ENCODE peak calls at places on chromosomes 13 and 19, in seven cellular contexts. F is neural progenitor cell, N is tibial artery, S is fibroblast of lung, P is psoas muscle, J is fibroblast of pulmonary artery, R is lower leg skin. M is an unnamed sample.

GRCh38 chr19:18711893-18712292 is 28.4 kb downstream of the CRTC1 start:
- DNase-seq in R (no peak), P (no peak), N (no peak), S (no peak), F (no peak), J (no peak), M (no peak)

GRCh38 chr13:85879014-85879413 is 79.8 kb upstream of the SLITRK6 start:
- DNase-seq in J (no peak), F (no peak), R (no peak), P (no peak), N (no peak), S (no peak), M (no peak)

GRCh38 chr13:110236831-110237261 is 70.1 kb downstream of the COL4A1 start:
- DNase-seq in S (no peak), N (peak), R (no peak), P (peak), J (no peak), F (no peak), M (no peak)

GRCh38 chr13:110287031-110287828 is 19.7 kb downstream of the COL4A1 start:
- DNase-seq in S (peak), N (no peak), R (no peak), F (no peak), P (no peak), J (no peak), M (no peak)

GRCh38 chr13:29310806-29311205 is 284.7 kb downstream of the SLC7A1 start:
- DNase-seq in R (no peak), S (no peak), P (no peak), F (no peak), J (no peak), N (no peak), M (no peak)

GRCh38 chr13:110017379-110017778 is 231.0 kb upstream of the IRS2 start:
- DNase-seq in N (no peak), S (peak), F (no peak), P (no peak), R (no peak), J (peak), M (no peak)

GRCh38 chr13:35839746-35840273 is 291.4 kb downstream of the DCLK1 start:
- DNase-seq in P (no peak), R (no peak), N (no peak), S (no peak), F (no peak), J (no peak), M (no peak)

GRCh38 chr19:40893112-40893511 is 11.1 kb upstream of the CYP2A7 start:
- DNase-seq in S (no peak), P (no peak), J (no peak), N (no peak), F (no peak), R (no peak), M (no peak)

GRCh38 chr19:703651-704446 is 4.9 kb upstream of the PALM start:
- DNase-seq in R (peak), P (peak), S (no peak), F (peak), J (peak), N (peak), M (peak)

GRCh38 chr19:4369109-4369887 is 25.9 kb downstream of the MPND start:
- DNase-seq in P (peak), J (no peak), F (peak), S (peak), R (no peak), N (no peak), M (peak)

GRCh38 chr19:42005504-42005903 is 11.5 kb upstream of the ATP1A3 start:
- DNase-seq in J (no peak), N (no peak), F (no peak), S (no peak), P (no peak), R (no peak), M (no peak)
- TF ChIP-seq CTCF in J (no peak), N (no peak), F (no peak), S (no peak), P (no peak), R (no peak), M (no peak)

GRCh38 chr19:42547927-42548326 is 19.6 kb upstream of the CEACAM1 start:
- DNase-seq in J (no peak), R (no peak), N (no peak), S (no peak), F (no peak), P (no peak), M (no peak)
- H3K4me3 ChIP-seq in J (no peak), R (no peak), N (no peak), S (no peak), F (no peak), P (no peak), M (no peak)

DNA sequence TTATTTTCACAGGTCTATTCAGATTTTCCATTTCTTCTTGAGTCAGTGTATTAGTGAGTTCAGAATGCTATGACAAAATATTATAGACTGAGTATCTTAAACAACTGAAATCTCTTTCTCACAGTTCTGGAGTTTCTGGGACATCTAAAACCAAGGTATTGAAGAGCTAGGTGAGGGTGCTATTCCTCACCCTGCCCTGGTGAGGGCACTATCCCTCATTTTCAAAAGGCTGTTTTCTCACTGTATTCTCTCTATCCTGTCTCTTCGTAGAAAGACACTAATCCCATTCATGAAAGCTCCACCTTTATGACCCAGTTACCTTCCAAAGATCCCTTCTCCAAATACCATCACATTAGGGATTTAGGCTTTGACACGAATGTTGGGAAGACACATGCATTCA is 1617.1 kb downstream of the PCDH9 start:
- DNase-seq in S (no peak), N (no peak), R (no peak), F (peak), J (no peak), P (no peak), M (no peak)
- TF ChIP-seq CTCF in S (peak), N (no peak), R (no peak), F (peak), J (peak), P (no peak), M (no peak)

GRCh38 chr13:113493315-113493951 is 2.9 kb upstream of the DCUN1D2 start:
- DNase-seq in F (no peak), S (peak), J (peak), R (no peak), N (no peak), P (no peak), M (no peak)
- H3K4me3 ChIP-seq in F (no peak), S (peak), J (peak), R (no peak), N (peak), P (peak), M (no peak)

GRCh38 chr13:49655906-49656305 is 27.6 kb downstream of the ARL11 start:
- DNase-seq in J (no peak), R (no peak), N (no peak), S (peak), P (no peak), F (no peak), M (no peak)

GRCh38 chr13:49653478-49653877 is 25.2 kb downstream of the ARL11 start:
- DNase-seq in J (no peak), R (no peak), F (no peak), S (no peak), N (no peak), P (no peak), M (no peak)

GRCh38 chr13:49651775-49652690 is 23.7 kb downstream of the ARL11 start:
- DNase-seq in N (no peak), F (no peak), P (peak), S (no peak), R (no peak), J (no peak), M (no peak)

GRCh38 chr13:49649963-49650312 is 21.6 kb downstream of the ARL11 start:
- DNase-seq in S (no peak), J (no peak), N (no peak), R (no peak), P (peak), F (no peak), M (no peak)

GRCh38 chr13:49652691-49653305 is 24.5 kb downstream of the ARL11 start:
- DNase-seq in N (no peak), J (peak), F (peak), R (peak), S (no peak), P (peak), M (no peak)
- TF ChIP-seq CTCF in N (peak), J (peak), F (peak), R (no peak), S (peak), P (peak), M (no peak)

DNA sequence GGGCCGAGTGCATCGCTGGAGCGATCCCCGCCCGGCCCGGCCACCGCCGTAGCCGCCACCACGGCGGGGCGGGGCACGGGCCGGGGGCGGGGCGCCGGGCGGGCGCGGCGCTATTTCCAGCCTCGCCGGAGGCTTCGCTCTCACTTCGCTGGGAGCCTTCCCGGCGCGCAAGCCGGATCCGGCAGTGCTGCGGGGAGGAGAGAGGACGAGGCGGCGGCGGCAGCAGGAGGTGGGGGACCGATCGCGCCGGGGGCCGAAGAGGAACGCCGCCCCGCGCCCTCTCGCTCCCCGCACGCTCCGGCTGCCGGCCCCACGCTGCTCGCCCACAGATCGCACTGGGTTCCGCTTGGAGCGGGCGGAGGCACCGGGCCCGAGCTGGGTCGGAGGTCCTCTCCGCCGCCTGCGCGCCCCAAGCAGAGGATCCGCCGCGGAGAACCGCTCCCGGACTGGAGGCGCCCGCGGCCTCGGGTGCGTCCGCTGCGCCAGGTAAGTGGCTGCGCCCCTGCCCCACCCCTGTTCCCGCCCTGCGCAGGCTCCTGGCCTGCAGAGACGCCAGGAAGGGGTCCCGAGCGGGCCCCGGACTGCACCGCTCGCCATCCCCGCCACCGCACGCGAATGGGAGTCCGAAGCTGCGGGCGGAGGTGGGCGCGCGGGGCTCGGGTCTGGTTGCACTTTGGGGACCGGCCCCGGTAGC is at the start of gene CHST8:
- DNase-seq in S (peak), R (no peak), P (peak), N (no peak), J (peak), F (peak), M (no peak)
- H3K4me3 ChIP-seq in S (no peak), R (peak), P (peak), N (peak), J (no peak), F (peak), M (no peak)

DNA sequence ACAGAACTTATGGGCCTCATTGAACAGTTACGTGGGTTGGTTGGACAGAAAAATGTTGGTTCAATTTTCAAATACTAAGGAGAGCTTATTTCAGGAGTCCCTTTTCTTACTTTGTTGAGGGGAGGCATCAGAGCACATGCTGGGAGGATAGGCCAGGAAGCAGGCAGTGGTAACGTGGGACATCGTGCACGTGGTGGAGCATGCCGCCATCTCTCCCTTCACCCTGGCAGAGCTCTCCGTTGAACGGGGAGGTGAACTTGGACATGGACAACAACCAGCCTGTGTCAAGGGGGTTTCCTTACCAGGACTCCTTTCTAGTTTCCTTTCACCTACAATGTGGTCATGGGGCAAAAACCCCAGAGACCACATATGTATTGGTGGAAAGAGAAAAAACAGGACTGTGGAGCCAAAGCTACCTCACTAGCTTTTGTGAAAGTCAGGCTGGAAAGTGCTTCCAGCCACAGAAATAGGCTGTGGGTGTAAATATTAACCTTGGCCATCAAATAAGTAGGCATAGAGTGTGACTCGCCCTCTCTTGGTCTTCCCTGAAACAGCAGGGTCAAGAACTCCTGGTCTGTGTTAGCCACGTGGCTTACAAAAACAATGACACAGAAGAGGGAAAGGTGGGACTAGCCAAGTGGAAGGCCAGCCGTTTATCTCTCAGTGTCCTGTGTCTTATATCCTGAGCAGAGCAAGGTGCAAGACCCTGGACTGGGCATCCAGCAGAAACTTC is 14.4 kb downstream of the MICOS13 start:
- DNase-seq in R (no peak), N (no peak), J (peak), S (peak), P (no peak), F (no peak), M (no peak)
- TF ChIP-seq CTCF in R (no peak), N (no peak), J (peak), S (peak), P (no peak), F (no peak), M (no peak)